ENCODE peak calls at places on chromosome 15, in ten cellular contexts. R, P, N, Q, G, S, K, C, V and I are unnamed samples.

GRCh38 chr15:45849136-45849535 is 214.3 kb downstream of the SQOR start:
- DNase-seq in R (no peak), P (no peak), N (no peak), Q (no peak), G (no peak), S (no peak), K (no peak), C (no peak), V (no peak), I (no peak)

GRCh38 chr15:52661909-52662308 is 17.3 kb downstream of the ATOSA start:
- DNase-seq in R (no peak), P (no peak), N (no peak), Q (no peak), G (no peak), S (no peak), K (no peak), C (no peak), V (no peak), I (no peak)

GRCh38 chr15:51863131-51863530 is 33.7 kb downstream of the TMOD3 start:
- DNase-seq in R (no peak), P (peak; percentile 74), N (no peak), Q (no peak), G (no peak), S (no peak), K (no peak), C (no peak), V (no peak), I (no peak)

GRCh38 chr15:56985871-56986270 is 67.4 kb downstream of the TCF12 start:
- DNase-seq in R (no peak), P (no peak), N (no peak), Q (no peak), G (no peak), S (no peak), K (no peak), C (no peak), V (no peak), I (no peak)

GRCh38 chr15:38702178-38702912 is 137.7 kb upstream of the RASGRP1 start:
- DNase-seq in R (no peak), P (peak; percentile 48), N (no peak), Q (no peak), G (peak; percentile 30), S (no peak), K (no peak), C (no peak), V (no peak), I (no peak)

GRCh38 chr15:63234479-63234878 is 42.9 kb upstream of the APH1B start:
- DNase-seq in R (peak; percentile 56), P (no peak), N (no peak), Q (no peak), G (peak; percentile 51), S (peak; percentile 70), K (no peak), C (no peak), V (peak; percentile 79), I (no peak)

GRCh38 chr15:98904466-98905048 is 103.0 kb downstream of the PGPEP1L start:
- DNase-seq in R (peak; percentile 68), P (peak; percentile 65), N (no peak), Q (peak; percentile 40), G (no peak), S (no peak), K (no peak), C (peak; percentile 52), V (peak; percentile 80), I (no peak)

GRCh38 chr15:78492841-78493240 is 14.5 kb upstream of the HYKK start:
- DNase-seq in R (peak; percentile 26), P (peak; percentile 15), N (no peak), Q (no peak), G (no peak), S (no peak), K (no peak), C (no peak), V (peak; percentile 62), I (no peak)

GRCh38 chr15:65881766-65882434 is 12.6 kb downstream of the RAB11A start:
- DNase-seq in R (no peak), P (no peak), N (no peak), Q (no peak), G (no peak), S (no peak), K (no peak), C (no peak), V (no peak), I (no peak)

GRCh38 chr15:34944946-34945345 is 24.6 kb downstream of the AQR start:
- DNase-seq in R (peak; percentile 13), P (no peak), N (no peak), Q (peak; percentile 21), G (no peak), S (no peak), K (no peak), C (no peak), V (no peak), I (no peak)

GRCh38 chr15:87648278-87648677 is 608.3 kb downstream of the NTRK3 start:
- DNase-seq in R (peak; percentile 5), P (no peak), N (no peak), Q (no peak), G (no peak), S (no peak), K (no peak), C (no peak), V (no peak), I (no peak)

GRCh38 chr15:38054488-38054887 is 120.0 kb downstream of the TMCO5A start:
- DNase-seq in R (peak; percentile 48), P (no peak), N (no peak), Q (no peak), G (no peak), S (no peak), K (no peak), C (no peak), V (peak; percentile 95), I (no peak)

GRCh38 chr15:73295630-73296286 is 73.0 kb downstream of the HCN4 start:
- DNase-seq in R (no peak), P (no peak), N (no peak), Q (no peak), G (no peak), S (no peak), K (no peak), C (no peak), V (peak; percentile 38), I (no peak)

GRCh38 chr15:67103432-67103831 is 38.0 kb downstream of the SMAD3 start:
- DNase-seq in R (no peak), P (no peak), N (no peak), Q (no peak), G (no peak), S (no peak), K (no peak), C (no peak), V (no peak), I (no peak)

GRCh38 chr15:71411538-71412482 is 296.5 kb downstream of the THSD4 start:
- DNase-seq in R (peak; percentile 8), P (no peak), N (no peak), Q (peak; percentile 17), G (peak; percentile 78), S (no peak), K (no peak), C (no peak), V (no peak), I (no peak)

GRCh38 chr15:36964626-36965025 is 135.7 kb downstream of the MEIS2 start:
- DNase-seq in R (no peak), P (no peak), N (no peak), Q (no peak), G (no peak), S (no peak), K (no peak), C (no peak), V (no peak), I (no peak)

GRCh38 chr15:66153549-66154415 is 99.8 kb downstream of the MEGF11 start:
- DNase-seq in R (no peak), P (peak; percentile 99), N (no peak), Q (no peak), G (no peak), S (no peak), K (no peak), C (peak; percentile 84), V (no peak), I (no peak)

GRCh38 chr15:100141304-100142080 is 200.3 kb downstream of the ADAMTS17 start:
- DNase-seq in R (no peak), P (no peak), N (no peak), Q (no peak), G (no peak), S (no peak), K (no peak), C (no peak), V (no peak), I (no peak)